ENCODE peak calls at places on chromosomes 4 and X, in ten cellular contexts. Y is neural progenitor cell, P is GM23248, Z is Karpas-422, J is mammary epithelial cell, G is astrocyte, X is K562, R is HCT116, U is H9, T is SK-N-SH. A is an unnamed sample.

GRCh38 chrX:11965436-11965835 is 172.8 kb upstream of the FRMPD4 start:
- DNase-seq in R (no peak), T (no peak), J (no peak), X (no peak), G (no peak), P (no peak), U (no peak), Z (no peak), Y (no peak), A (no peak)

GRCh38 chr4:159598602-159599001 is 495.7 kb downstream of the RAPGEF2 start:
- DNase-seq in X (no peak), P (no peak), G (peak; percentile 3), Z (no peak), J (no peak), R (no peak), T (no peak), Y (no peak), U (no peak), A (no peak)

GRCh38 chrX:153763298-153763932 is 634 bp upstream of the PLXNB3 start:
- DNase-seq in R (no peak), X (no peak), T (no peak), G (no peak), U (no peak), Y (no peak), J (no peak), Z (no peak), P (no peak), A (no peak)

GRCh38 chr4:26687728-26688127 is 103.8 kb downstream of the TBC1D19 start:
- DNase-seq in X (no peak), Y (no peak), J (peak; percentile 65), Z (no peak), P (peak; percentile 85), U (no peak), T (no peak), R (no peak), G (peak; percentile 95), A (no peak)

GRCh38 chr4:42781325-42781724 is 111.2 kb upstream of the GRXCR1 start:
- DNase-seq in R (no peak), Z (no peak), G (no peak), Y (no peak), J (no peak), P (no peak), T (no peak), X (no peak), U (no peak), A (no peak)

GRCh38 chr4:170157670-170158069 is 67.9 kb upstream of the AADAT start:
- DNase-seq in R (no peak), X (no peak), U (no peak), Y (no peak), T (no peak), P (no peak), J (no peak), G (no peak), Z (no peak), A (no peak)

GRCh38 chr4:118265312-118266144 is 87.3 kb downstream of the PRSS12 start:
- DNase-seq in G (no peak), J (peak; percentile 35), Y (no peak), T (peak; percentile 71), Z (no peak), X (no peak), P (peak; percentile 17), R (no peak), U (peak; percentile 40), A (no peak)

GRCh38 chrX:136525738-136526606 is 6.0 kb upstream of the VGLL1 start:
- DNase-seq in Z (no peak), G (peak; percentile 78), T (no peak), J (peak; percentile 59), P (peak; percentile 87), Y (no peak), X (peak; percentile 10), U (no peak), R (no peak), A (no peak)

GRCh38 chr4:118327554-118328241 is 25.1 kb downstream of the PRSS12 start:
- DNase-seq in G (no peak), Y (no peak), J (no peak), Z (no peak), X (no peak), R (no peak), T (peak; percentile 22), U (no peak), P (peak; percentile 59), A (no peak)

GRCh38 chr4:172547724-172548123 is 620.9 kb upstream of the GALNT7 start:
- DNase-seq in U (no peak), T (no peak), G (no peak), P (no peak), X (no peak), J (no peak), Z (no peak), Y (no peak), R (no peak), A (no peak)

GRCh38 chr4:131635191-131635590 is 1513.9 kb upstream of the PCDH10 start:
- DNase-seq in X (no peak), R (no peak), J (no peak), Z (no peak), G (no peak), U (no peak), Y (no peak), T (no peak), P (no peak), A (no peak)

GRCh38 chr4:3267576-3268394 is 18.8 kb downstream of the MSANTD1 start:
- DNase-seq in G (no peak), U (no peak), X (peak; percentile 16), Y (peak; percentile 5), R (no peak), T (no peak), P (no peak), Z (no peak), J (no peak), A (no peak)
- H3K4me1 ChIP-seq in G (no peaks in the 10 kb centered on the region), U (no peaks in the 10 kb centered on the region), X (peaks cover 29% of the 10 kb centered on the region), Y (peaks cover 13% of the 10 kb centered on the region), R (no peaks in the 10 kb centered on the region), T (no peaks in the 10 kb centered on the region), P (no peaks in the 10 kb centered on the region), Z (peaks cover 13% of the 10 kb centered on the region), J (no peaks in the 10 kb centered on the region), A (peaks cover 8% of the 10 kb centered on the region)

GRCh38 chr4:4694812-4695211 is 153.0 kb upstream of the STX18 start:
- DNase-seq in T (no peak), U (no peak), P (no peak), G (no peak), Y (no peak), R (no peak), Z (no peak), X (no peak), J (no peak), A (no peak)

GRCh38 chr4:4693258-4693657 is 151.4 kb upstream of the STX18 start:
- DNase-seq in Y (no peak), T (no peak), P (peak; percentile 64), Z (no peak), U (no peak), X (no peak), R (no peak), J (peak; percentile 26), G (peak; percentile 12), A (no peak)

GRCh38 chr4:4694296-4694772 is 152.5 kb upstream of the STX18 start:
- DNase-seq in U (peak; percentile 75), R (no peak), Z (no peak), X (peak; percentile 35), G (no peak), Y (peak; percentile 49), P (peak; percentile 43), T (peak; percentile 30), J (no peak), A (no peak)

GRCh38 chr4:4695497-4695896 is 153.6 kb upstream of the STX18 start:
- DNase-seq in R (no peak), T (no peak), Z (no peak), J (no peak), G (no peak), Y (no peak), X (no peak), U (no peak), P (no peak), A (no peak)

GRCh38 chr4:4693755-4694295 is 152.0 kb upstream of the STX18 start:
- DNase-seq in X (no peak), U (no peak), T (no peak), Y (no peak), P (no peak), R (no peak), G (no peak), J (no peak), Z (no peak), A (no peak)
- H3K9ac ChIP-seq in X (no peak overlapping the region), U (no peak overlapping the region), T (no peak overlapping the region), Y (no peak overlapping the region), P (no peak overlapping the region), R (no peak overlapping the region), G (no peak overlapping the region), J (no peak overlapping the region), Z (no peak overlapping the region), A (peak overlapping the region; percentile 14)

GRCh38 chr4:10122236-10122932 is 5.8 kb upstream of the WDR1 start:
- DNase-seq in R (no peak), P (no peak), G (no peak), Y (no peak), J (no peak), U (no peak), T (no peak), Z (no peak), X (no peak), A (no peak)

GRCh38 chr4:10119773-10120172 is 3.2 kb upstream of the WDR1 start:
- DNase-seq in U (no peak), R (no peak), G (no peak), X (no peak), P (no peak), T (no peak), J (no peak), Z (no peak), Y (no peak), A (no peak)

GRCh38 chr4:10121568-10122097 is 5.0 kb upstream of the WDR1 start:
- DNase-seq in J (no peak), R (no peak), U (no peak), P (no peak), Y (no peak), Z (no peak), X (no peak), T (no peak), G (no peak), A (no peak)

GRCh38 chr4:10119263-10119662 is 2.7 kb upstream of the WDR1 start:
- DNase-seq in P (no peak), G (no peak), Y (no peak), R (no peak), T (no peak), X (no peak), J (no peak), U (no peak), Z (no peak), A (no peak)

GRCh38 chr4:10120943-10121567 is 4.5 kb upstream of the WDR1 start:
- DNase-seq in J (no peak), G (no peak), P (no peak), T (no peak), Y (no peak), R (no peak), U (no peak), X (no peak), Z (no peak), A (no peak)
- H3K4me1 ChIP-seq in J (peaks cover 10% of the 10 kb centered on the region), G (peaks cover 17% of the 10 kb centered on the region), P (peaks cover 10% of the 10 kb centered on the region), T (peaks cover 4% of the 10 kb centered on the region), Y (peaks cover 19% of the 10 kb centered on the region), R (peaks cover 18% of the 10 kb centered on the region), U (peaks cover 5% of the 10 kb centered on the region), X (peaks cover 13% of the 10 kb centered on the region), Z (peaks cover 27% of the 10 kb centered on the region), A (peaks cover 19% of the 10 kb centered on the region)

DNA sequence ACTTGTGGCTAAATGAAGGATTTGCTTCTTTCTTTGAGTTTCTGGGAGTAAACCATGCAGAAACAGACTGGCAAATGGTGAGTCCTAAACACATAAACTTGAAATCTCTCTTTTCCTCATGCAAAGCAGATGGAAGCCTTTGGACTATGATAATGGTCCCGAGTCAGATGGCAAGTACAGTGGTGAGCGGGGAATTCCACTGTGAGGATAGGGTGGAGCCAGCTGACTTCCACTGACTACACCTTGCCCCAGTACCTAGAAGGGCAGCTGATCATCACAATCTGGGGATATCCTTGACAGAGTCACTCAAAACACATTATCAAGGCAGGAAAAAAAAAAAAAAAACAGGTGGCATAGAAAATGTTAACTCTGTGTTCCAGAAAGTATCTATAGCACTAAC is 34.3 kb downstream of the ENPEP start:
- DNase-seq in R (no peak), G (no peak), J (no peak), T (no peak), X (no peak), U (no peak), P (no peak), Y (no peak), Z (no peak), A (no peak)
- H3K9ac ChIP-seq in R (no peak overlapping the region), G (no peak overlapping the region), J (no peak overlapping the region), T (no peak overlapping the region), X (no peak overlapping the region), U (no peak overlapping the region), P (no peak overlapping the region), Y (no peak overlapping the region), Z (no peak overlapping the region), A (no peak overlapping the region)